ENCODE peak calls at places on chromosomes 16 and 17, in seven cellular contexts. W, Z, K, F, A, R and B are unnamed samples.

GRCh38 chr17:52653014-52653413 is 494.5 kb upstream of the CA10 start:
- DNase-seq in W (no peak), Z (no peak), K (no peak), F (no peak), A (no peak), R (no peak), B (no peak)

GRCh38 chr17:31397256-31397939 is 5.9 kb downstream of the RAB11FIP4 start:
- DNase-seq in W (no peak), Z (no peak), K (no peak), F (no peak), A (no peak), R (no peak), B (no peak)

GRCh38 chr17:66964083-66964771 is at the start of gene CACNG4:
- DNase-seq in W (no peak), Z (no peak), K (no peak), F (no peak), A (no peak), R (no peak), B (no peak)

GRCh38 chr17:6599364-6599763 is 41.1 kb downstream of the KIAA0753 start:
- DNase-seq in W (no peak), Z (no peak), K (no peak), F (peak), A (no peak), R (no peak), B (no peak)

GRCh38 chr17:30093463-30094147 is 23.0 kb upstream of the NSRP1 start:
- DNase-seq in W (peak), Z (no peak), K (no peak), F (peak), A (no peak), R (peak), B (peak)

GRCh38 chr17:45147102-45147580 is 1.1 kb upstream of the HEXIM1 start:
- DNase-seq in W (peak), Z (no peak), K (no peak), F (no peak), A (no peak), R (no peak), B (no peak)

GRCh38 chr17:54063639-54064038 is 240.9 kb downstream of the KIF2B start:
- DNase-seq in W (no peak), Z (no peak), K (no peak), F (peak), A (no peak), R (no peak), B (no peak)

GRCh38 chr17:45951941-45952340 is 47.1 kb upstream of the STH start:
- DNase-seq in W (no peak), Z (no peak), K (no peak), F (no peak), A (no peak), R (no peak), B (no peak)

GRCh38 chr16:60945225-60945624 is 1091.0 kb downstream of the CDH8 start:
- DNase-seq in W (no peak), Z (no peak), K (no peak), F (no peak), A (no peak), R (no peak), B (no peak)

GRCh38 chr16:84511821-84512220 is 7.4 kb upstream of the MEAK7 start:
- DNase-seq in W (no peak), Z (no peak), K (no peak), F (no peak), A (no peak), R (no peak), B (no peak)

GRCh38 chr17:74599531-74599939 is 7.5 kb upstream of the CD300LD start:
- DNase-seq in W (no peak), Z (no peak), K (no peak), F (peak), A (no peak), R (no peak), B (no peak)

GRCh38 chr16:80655751-80656150 is 115.0 kb downstream of the DYNLRB2 start:
- DNase-seq in W (no peak), Z (no peak), K (no peak), F (no peak), A (no peak), R (no peak), B (no peak)

GRCh38 chr16:80656161-80656560 is 115.4 kb downstream of the DYNLRB2 start:
- DNase-seq in W (no peak), Z (no peak), K (no peak), F (no peak), A (no peak), R (no peak), B (no peak)

GRCh38 chr16:80659865-80660264 is 119.1 kb downstream of the DYNLRB2 start:
- DNase-seq in W (no peak), Z (no peak), K (no peak), F (no peak), A (no peak), R (no peak), B (no peak)

GRCh38 chr16:80654094-80654862 is 113.5 kb downstream of the DYNLRB2 start:
- DNase-seq in W (no peak), Z (no peak), K (peak), F (no peak), A (no peak), R (no peak), B (no peak)

GRCh38 chr16:80656731-80657150 is 115.9 kb downstream of the DYNLRB2 start:
- DNase-seq in W (peak), Z (no peak), K (no peak), F (no peak), A (no peak), R (no peak), B (no peak)
- H3K27ac ChIP-seq in W (peak), Z (no peak), K (no peak), F (no peak), A (no peak), R (no peak), B (no peak)

GRCh38 chr16:4653981-4654380 is 29.4 kb downstream of the MGRN1 start:
- DNase-seq in W (no peak), Z (no peak), K (peak), F (no peak), A (peak), R (peak), B (no peak)
- H3K27ac ChIP-seq in W (no peak), Z (no peak), K (peak), F (no peak), A (peak), R (peak), B (no peak)

GRCh38 chr17:57406131-57406980 is 150.0 kb downstream of the MSI2 start:
- DNase-seq in W (no peak), Z (no peak), K (no peak), F (peak), A (no peak), R (no peak), B (no peak)
- H3K27ac ChIP-seq in W (no peak), Z (peak), K (no peak), F (peak), A (no peak), R (peak), B (peak)

GRCh38 chr17:16353702-16354174 is 469 bp upstream of the CENPV start:
- DNase-seq in W (no peak), Z (no peak), K (no peak), F (no peak), A (no peak), R (no peak), B (no peak)

GRCh38 chr17:16349461-16349860 is 3.8 kb downstream of the CENPV start:
- DNase-seq in W (no peak), Z (no peak), K (no peak), F (no peak), A (no peak), R (no peak), B (no peak)

GRCh38 chr17:16352303-16352837 is 899 bp downstream of the CENPV start:
- DNase-seq in W (peak), Z (peak), K (peak), F (no peak), A (no peak), R (peak), B (peak)

GRCh38 chr17:16352838-16353701 is at the start of gene CENPV:
- DNase-seq in W (peak), Z (peak), K (peak), F (peak), A (peak), R (peak), B (no peak)

GRCh38 chr17:16351831-16352230 is 1.4 kb downstream of the CENPV start:
- DNase-seq in W (no peak), Z (no peak), K (no peak), F (peak), A (no peak), R (no peak), B (no peak)
- H3K27ac ChIP-seq in W (no peak), Z (no peak), K (no peak), F (no peak), A (no peak), R (no peak), B (no peak)

DNA sequence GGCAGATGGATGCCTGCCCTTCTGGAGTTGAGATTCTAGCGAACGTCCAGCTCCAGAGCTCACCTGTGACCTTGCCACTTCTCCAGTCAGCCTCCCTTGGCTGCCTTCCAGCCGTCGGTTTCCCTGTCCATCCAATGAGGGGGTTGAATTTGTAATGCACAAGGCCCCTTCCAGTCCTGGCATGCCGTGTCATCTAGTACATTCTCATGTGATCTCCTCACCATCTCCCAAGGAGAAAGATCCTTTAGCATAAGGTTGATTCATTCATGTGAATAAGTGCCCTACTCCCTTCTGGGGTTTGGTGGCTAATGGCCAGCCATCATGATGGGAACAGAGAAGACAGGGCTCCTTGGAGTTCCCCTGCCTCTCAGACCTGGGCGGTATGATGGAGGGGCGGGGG is 18.9 kb upstream of the ABCC3 start:
- DNase-seq in W (no peak), Z (no peak), K (no peak), F (no peak), A (no peak), R (no peak), B (no peak)
- H3K27ac ChIP-seq in W (no peak), Z (no peak), K (no peak), F (no peak), A (no peak), R (no peak), B (no peak)

GRCh38 chr17:40095356-40095943 is 4.9 kb downstream of the NR1D1 start:
- DNase-seq in W (peak), Z (no peak), K (no peak), F (no peak), A (no peak), R (no peak), B (no peak)

GRCh38 chr17:40093005-40093579 is 7.3 kb downstream of the NR1D1 start:
- DNase-seq in W (no peak), Z (no peak), K (no peak), F (no peak), A (no peak), R (no peak), B (no peak)

GRCh38 chr17:40095944-40096791 is 4.2 kb downstream of the NR1D1 start:
- DNase-seq in W (peak), Z (peak), K (no peak), F (peak), A (peak), R (no peak), B (no peak)

GRCh38 chr17:40093580-40094201 is 6.7 kb downstream of the NR1D1 start:
- DNase-seq in W (no peak), Z (no peak), K (no peak), F (no peak), A (no peak), R (no peak), B (no peak)

GRCh38 chr17:40094874-40095273 is 5.5 kb downstream of the NR1D1 start:
- DNase-seq in W (no peak), Z (no peak), K (no peak), F (no peak), A (no peak), R (no peak), B (no peak)
- H3K27ac ChIP-seq in W (peak), Z (peak), K (no peak), F (no peak), A (peak), R (peak), B (no peak)